ENCODE peak calls at places on chromosomes 5 and 9, in four cellular contexts. H is adipocyte, K is fibroblast of the aortic adventitia, T is BJ. D is an unnamed sample.
A peak's percentile ranks its signal among the peaks of the same experiment; 100 is the strongest.

GRCh38 chr9:131397100-131397790 is 3.4 kb downstream of the PRRC2B start:
- DNase-seq in H (peak; percentile 48), K (peak; percentile 36), T (no peak), D (peak; percentile 53)

GRCh38 chr9:77507212-77507961 is 140.7 kb downstream of the GNA14 start:
- DNase-seq in H (peak; percentile 53), K (peak; percentile 61), T (peak; percentile 53), D (no peak)

GRCh38 chr5:177500685-177501522 is 3.5 kb upstream of the PDLIM7 start:
- DNase-seq in H (peak; percentile 96), K (peak; percentile 89), T (no peak), D (peak; percentile 74)

GRCh38 chr9:13446261-13446660 is 166.8 kb upstream of the MPDZ start:
- DNase-seq in H (no peak), K (no peak), T (no peak), D (no peak)

GRCh38 chr5:79020861-79021561 is 35.9 kb upstream of the ARSB start:
- DNase-seq in H (peak; percentile 83), K (peak; percentile 83), T (peak; percentile 36), D (peak; percentile 61)

GRCh38 chr9:78552802-78553201 is 255.9 kb downstream of the PSAT1 start:
- DNase-seq in H (peak; percentile 60), K (no peak), T (no peak), D (no peak)

GRCh38 chr5:52177193-52177592 is 610.5 kb upstream of the ITGA1 start:
- DNase-seq in H (no peak), K (no peak), T (no peak), D (no peak)

GRCh38 chr9:24479266-24479665 is 66.4 kb downstream of the IZUMO3 start:
- DNase-seq in H (peak; percentile 7), K (peak; percentile 27), T (no peak), D (no peak)

GRCh38 chr9:134225186-134225585 is 60.8 kb upstream of the RNU6ATAC start:
- DNase-seq in H (no peak), K (no peak), T (no peak), D (no peak)

GRCh38 chr5:142939884-142940283 is 169.7 kb downstream of the ARHGAP26 start:
- DNase-seq in H (no peak), K (no peak), T (no peak), D (no peak)

GRCh38 chr9:88174324-88174723 is 36.0 kb upstream of the SPATA31C2 start:
- DNase-seq in H (no peak), K (no peak), T (no peak), D (peak; percentile 30)

GRCh38 chr9:1198085-1198484 is 147.9 kb downstream of the DMRT2 start:
- DNase-seq in H (no peak), K (peak; percentile 10), T (no peak), D (no peak)

GRCh38 chr9:92954078-92954861 is 6.9 kb downstream of the FGD3 start:
- DNase-seq in H (no peak), K (peak; percentile 24), T (no peak), D (peak; percentile 92)

GRCh38 chr5:172641359-172642045 is 439 bp downstream of the NEURL1B start:
- DNase-seq in H (no peak), K (no peak), T (no peak), D (no peak)

GRCh38 chr5:72467421-72467820 is 39.8 kb downstream of the ZNF366 start:
- DNase-seq in H (no peak), K (no peak), T (no peak), D (peak; percentile 85)

GRCh38 chr9:34332370-34332964 is 3.1 kb downstream of the NUDT2 start:
- DNase-seq in H (peak; percentile 75), K (peak; percentile 76), T (no peak), D (peak; percentile 50)

GRCh38 chr9:95507456-95508241 is 9.1 kb downstream of the PTCH1 start:
- DNase-seq in H (peak; percentile 66), K (peak; percentile 81), T (no peak), D (peak; percentile 84)

GRCh38 chr9:10614201-10614870 is 1.5 kb upstream of the PTPRD start:
- DNase-seq in H (no peak), K (no peak), T (no peak), D (no peak)

GRCh38 chr5:153660919-153661318 is 170.4 kb downstream of the GRIA1 start:
- DNase-seq in H (no peak), K (no peak), T (no peak), D (no peak)

GRCh38 chr9:37943329-37944265 is 39.7 kb upstream of the SLC25A51 start:
- DNase-seq in H (peak; percentile 84), K (peak; percentile 98), T (peak; percentile 88), D (peak; percentile 99)

GRCh38 chr5:139167052-139167451 is 31.1 kb downstream of the SIL1 start:
- DNase-seq in H (no peak), K (no peak), T (no peak), D (no peak)

GRCh38 chr5:107376546-107377276 is 294.0 kb downstream of the EFNA5 start:
- DNase-seq in H (no peak), K (no peak), T (no peak), D (no peak)

GRCh38 chr5:180682560-180682959 is 33.2 kb upstream of the FLT4 start:
- DNase-seq in H (no peak), K (no peak), T (no peak), D (no peak)

GRCh38 chr5:9903806-9904205 is 273.7 kb upstream of the TAS2R1 start:
- DNase-seq in H (no peak), K (peak; percentile 57), T (no peak), D (peak; percentile 91)

GRCh38 chr9:131167936-131168335 is 42.5 kb downstream of the NUP214 start:
- DNase-seq in H (no peak), K (no peak), T (no peak), D (no peak)

GRCh38 chr5:86885489-86886225 is 267.9 kb downstream of the COX7C start:
- DNase-seq in H (no peak), K (peak; percentile 18), T (no peak), D (no peak)

GRCh38 chr9:84075004-84075403 is 94.4 kb downstream of the RMI1 start:
- DNase-seq in H (no peak), K (no peak), T (no peak), D (no peak)

GRCh38 chr5:107633171-107633901 is 37.4 kb downstream of the EFNA5 start:
- DNase-seq in H (no peak), K (peak; percentile 52), T (no peak), D (peak; percentile 17)

GRCh38 chr9:35826071-35826701 is 2.3 kb downstream of the FAM221B start:
- DNase-seq in H (peak; percentile 82), K (peak; percentile 82), T (no peak), D (peak; percentile 70)